ENCODE peak calls at places on chromosomes 12 and 14, in nine cellular contexts. C is body of pancreas, V is hepatocyte, S is AG09309, R is lung, N is GM23338, I is brain microvascular endothelial cell, T is astrocyte of the spinal cord, G is psoas muscle. F is an unnamed sample.

GRCh38 chr14:87993485-87993809 is 465 bp upstream of the GALC start:
- DNase-seq in C (no peak), V (no peak), S (no peak), R (no peak), N (peak; percentile 15), I (no peak), T (no peak), G (no peak), F (no peak)

GRCh38 chr12:97921957-97922722 is 459.5 kb downstream of the RMST start:
- DNase-seq in C (no peak), V (no peak), S (no peak), R (no peak), N (no peak), I (peak; percentile 2), T (peak; percentile 96), G (no peak), F (no peak)

GRCh38 chr14:105020815-105021655 is at the start of gene CDCA4:
- DNase-seq in C (peak; percentile 98), V (peak; percentile 99), S (peak; percentile 70), R (peak; percentile 94), N (peak; percentile 98), I (peak; percentile 93), T (peak; percentile 97), G (peak; percentile 98), F (no peak)

GRCh38 chr14:50319721-50320120 is 7.6 kb downstream of the DMAC2L start:
- DNase-seq in C (no peak), V (no peak), S (no peak), R (no peak), N (no peak), I (peak; percentile 22), T (no peak), G (no peak), F (no peak)

GRCh38 chr14:99991306-99991705 is 73.9 kb upstream of the EVL start:
- DNase-seq in C (no peak), V (no peak), S (no peak), R (no peak), N (no peak), I (no peak), T (no peak), G (no peak), F (no peak)

GRCh38 chr14:70811065-70811464 is 1.8 kb upstream of the MAP3K9 start:
- DNase-seq in C (no peak), V (no peak), S (no peak), R (no peak), N (no peak), I (no peak), T (no peak), G (no peak), F (no peak)

GRCh38 chr14:96627811-96628775 is 125.9 kb downstream of the PAPOLA start:
- DNase-seq in C (no peak), V (no peak), S (no peak), R (no peak), N (no peak), I (no peak), T (no peak), G (peak; percentile 18), F (no peak)

GRCh38 chr12:57834086-57834876 is 12.2 kb downstream of the CTDSP2 start:
- DNase-seq in C (no peak), V (no peak), S (no peak), R (no peak), N (peak; percentile 35), I (no peak), T (no peak), G (no peak), F (no peak)

GRCh38 chr14:60756847-60757246 is 22.3 kb downstream of the MNAT1 start:
- DNase-seq in C (no peak), V (no peak), S (no peak), R (no peak), N (no peak), I (no peak), T (peak; percentile 35), G (no peak), F (no peak)
- H3K4me3 ChIP-seq in C (no peak overlapping the region), V (no peak overlapping the region), S (no peak overlapping the region), R (no peak overlapping the region), N (no peak overlapping the region), I (no peak overlapping the region), T (no peak overlapping the region), G (no peak overlapping the region), F (no peak overlapping the region)

GRCh38 chr12:113131556-113131955 is 4.0 kb downstream of the RASAL1 start:
- DNase-seq in C (no peak), V (no peak), S (no peak), R (no peak), N (no peak), I (no peak), T (no peak), G (no peak), F (no peak)

GRCh38 chr12:113127791-113128199 is 7.8 kb downstream of the RASAL1 start:
- DNase-seq in C (no peak), V (no peak), S (no peak), R (no peak), N (no peak), I (no peak), T (no peak), G (no peak), F (no peak)

GRCh38 chr12:113129664-113130456 is 5.7 kb downstream of the RASAL1 start:
- DNase-seq in C (no peak), V (no peak), S (no peak), R (no peak), N (no peak), I (no peak), T (no peak), G (no peak), F (no peak)

GRCh38 chr12:113130457-113131135 is 5.0 kb downstream of the RASAL1 start:
- DNase-seq in C (peak; percentile 17), V (no peak), S (no peak), R (no peak), N (peak; percentile 85), I (no peak), T (no peak), G (no peak), F (no peak)

DNA sequence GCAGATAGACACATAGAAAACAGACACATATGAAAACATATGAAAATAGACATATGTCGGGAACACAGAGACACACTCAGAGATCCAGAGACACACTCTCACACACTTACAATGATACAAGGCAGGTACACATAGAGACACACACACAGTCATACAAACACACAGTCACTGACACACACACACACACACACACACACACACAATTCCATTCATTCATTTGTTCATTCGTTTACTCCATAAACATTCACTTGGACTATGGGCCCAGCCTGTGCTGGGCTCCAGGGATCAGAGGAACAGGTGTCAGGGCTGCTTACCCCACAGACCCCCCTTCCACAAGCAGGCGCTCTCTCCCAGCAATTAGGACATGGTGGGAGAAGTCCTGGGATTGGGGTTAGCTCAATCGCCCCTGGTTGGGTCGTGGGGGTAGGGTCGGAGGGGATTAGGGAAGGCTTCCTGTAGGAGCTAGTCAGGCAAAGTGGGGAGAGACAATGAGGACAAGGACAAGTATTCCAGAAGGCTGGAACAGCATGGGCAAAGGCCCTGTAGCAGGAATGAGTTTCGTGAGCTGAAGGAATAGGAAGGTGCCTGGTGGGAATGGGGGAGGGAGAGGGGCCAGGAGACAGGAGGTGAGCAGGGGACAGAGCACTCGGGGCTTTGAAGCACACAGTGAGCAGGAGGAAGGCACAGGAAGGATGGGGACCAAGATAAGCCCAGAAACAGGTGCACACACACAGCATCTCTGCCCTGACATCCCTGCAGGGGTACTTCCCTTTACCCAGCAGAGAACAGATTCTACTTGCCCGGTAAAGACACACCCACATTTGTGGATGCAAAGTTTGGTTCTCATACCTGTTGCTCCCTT is 6.5 kb downstream of the RASAL1 start:
- DNase-seq in C (no peak), V (no peak), S (no peak), R (no peak), N (no peak), I (no peak), T (no peak), G (no peak), F (no peak)
- TF ChIP-seq CTCF in C (no peak), V (no peak), S (no peak), R (no peak), N (peak; percentile 8), I (no peak), T (no peak), G (no peak), F (no peak)

GRCh38 chr12:72030272-72030671 is 91.6 kb downstream of the TPH2 start:
- DNase-seq in C (no peak), V (no peak), S (no peak), R (no peak), N (no peak), I (no peak), T (peak; percentile 20), G (no peak), F (no peak)

GRCh38 chr12:72036393-72036792 is 97.7 kb downstream of the TPH2 start:
- DNase-seq in C (no peak), V (no peak), S (no peak), R (no peak), N (no peak), I (no peak), T (no peak), G (no peak), F (no peak)

GRCh38 chr12:72031066-72031465 is 92.4 kb downstream of the TPH2 start:
- DNase-seq in C (no peak), V (peak; percentile 43), S (no peak), R (no peak), N (no peak), I (no peak), T (no peak), G (no peak), F (no peak)

DNA sequence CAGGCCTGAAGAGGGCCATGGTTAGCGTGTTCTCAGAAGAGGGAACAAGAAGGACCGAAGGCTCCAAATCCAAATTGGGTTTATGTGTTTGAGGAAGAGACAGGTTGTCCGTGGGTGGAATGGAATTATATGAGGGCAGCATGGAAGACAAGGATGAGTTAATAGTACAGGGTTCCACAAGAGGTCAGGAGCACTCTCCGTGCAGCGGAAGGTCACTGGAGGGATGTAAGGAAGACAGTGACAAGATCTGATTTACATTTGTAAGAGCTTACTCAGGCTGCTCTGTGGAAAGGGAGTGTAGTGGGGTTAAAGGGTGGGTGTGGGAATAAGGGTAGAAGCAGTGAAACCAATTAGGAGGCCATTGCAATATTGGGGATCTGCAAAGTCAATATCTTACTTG is 97.0 kb downstream of the TPH2 start:
- DNase-seq in C (no peak), V (no peak), S (no peak), R (no peak), N (peak; percentile 27), I (no peak), T (no peak), G (no peak), F (no peak)
- H3K4me3 ChIP-seq in C (no peak overlapping the region), V (no peak overlapping the region), S (no peak overlapping the region), R (no peak overlapping the region), N (no peak overlapping the region), I (no peak overlapping the region), T (no peak overlapping the region), G (no peak overlapping the region), F (no peak overlapping the region)

GRCh38 chr12:68113644-68114043 is 45.9 kb downstream of the IFNG start:
- DNase-seq in C (no peak), V (no peak), S (no peak), R (no peak), N (peak; percentile 72), I (no peak), T (no peak), G (no peak), F (no peak)

GRCh38 chr12:68109001-68109400 is 50.5 kb downstream of the IFNG start:
- DNase-seq in C (no peak), V (no peak), S (no peak), R (no peak), N (no peak), I (no peak), T (no peak), G (no peak), F (no peak)

GRCh38 chr12:68106660-68107059 is 52.9 kb downstream of the IFNG start:
- DNase-seq in C (no peak), V (no peak), S (no peak), R (no peak), N (no peak), I (no peak), T (no peak), G (no peak), F (no peak)

GRCh38 chr12:68109444-68110217 is 49.9 kb downstream of the IFNG start:
- DNase-seq in C (no peak), V (no peak), S (no peak), R (no peak), N (no peak), I (no peak), T (no peak), G (no peak), F (no peak)

GRCh38 chr12:68111995-68112394 is 47.5 kb downstream of the IFNG start:
- DNase-seq in C (no peak), V (no peak), S (no peak), R (no peak), N (no peak), I (no peak), T (no peak), G (no peak), F (no peak)
- TF ChIP-seq CTCF in C (no peak), V (no peak), S (no peak), R (no peak), N (no peak), I (no peak), T (no peak), G (no peak), F (no peak)

F was measured in AG04449.